ENCODE peak calls at places on chromosome 20, in six cellular contexts. H is choroid plexus epithelial cell; Y is H1; F is HTR-8/SVneo; D is HT1080; G is activated CD4-positive, alpha-beta T cell treated with anti-CD3 and anti-CD28 coated beads for 48 hours. P is an unnamed sample.
A peak's percentile ranks its signal among the peaks of the same experiment; 100 is the strongest.

GRCh38 chr20:51365670-51366069 is 176.8 kb downstream of the NFATC2 start:
- DNase-seq in H (peak; percentile 71), Y (no peak), F (peak; percentile 77), D (peak; percentile 84), G (no peak), P (peak; percentile 81)

GRCh38 chr20:44069203-44069931 is 117.6 kb downstream of the JPH2 start:
- DNase-seq in H (no peak), Y (peak; percentile 22), F (no peak), D (no peak), G (peak; percentile 62), P (no peak)

GRCh38 chr20:51529758-51530157 is 12.8 kb downstream of the NFATC2 start:
- DNase-seq in H (peak; percentile 13), Y (no peak), F (no peak), D (no peak), G (peak; percentile 90), P (no peak)

GRCh38 chr20:38007526-38007925 is 25.7 kb downstream of the TTI1 start:
- DNase-seq in H (no peak), Y (no peak), F (no peak), D (no peak), G (no peak), P (no peak)

GRCh38 chr20:56522311-56522710 is 2.2 kb upstream of the FAM209A start:
- DNase-seq in H (no peak), Y (no peak), F (no peak), D (no peak), G (no peak), P (no peak)

GRCh38 chr20:16538779-16539178 is 34.5 kb downstream of the KIF16B start:
- DNase-seq in H (no peak), Y (no peak), F (no peak), D (no peak), G (no peak), P (no peak)

GRCh38 chr20:53080969-53081871 is 109.1 kb downstream of the TSHZ2 start:
- DNase-seq in H (peak; percentile 30), Y (no peak), F (no peak), D (peak; percentile 53), G (peak; percentile 46), P (peak; percentile 44)

GRCh38 chr20:63225082-63225454 is 9.1 kb upstream of the YTHDF1 start:
- DNase-seq in H (no peak), Y (no peak), F (no peak), D (no peak), G (no peak), P (peak; percentile 8)

GRCh38 chr20:50376888-50377459 is 133.2 kb upstream of the PTPN1 start:
- DNase-seq in H (no peak), Y (no peak), F (peak; percentile 59), D (no peak), G (no peak), P (no peak)

GRCh38 chr20:58549231-58549630 is 34.0 kb upstream of the APCDD1L start:
- DNase-seq in H (no peak), Y (no peak), F (no peak), D (no peak), G (no peak), P (no peak)

GRCh38 chr20:38311100-38311499 is 7.1 kb downstream of the BPI start:
- DNase-seq in H (no peak), Y (no peak), F (no peak), D (no peak), G (no peak), P (no peak)

GRCh38 chr20:54642733-54643667 is 167.6 kb downstream of the DOK5 start:
- DNase-seq in H (no peak), Y (no peak), F (no peak), D (no peak), G (no peak), P (no peak)

GRCh38 chr20:14189794-14190402 is 147.5 kb downstream of the FLRT3 start:
- DNase-seq in H (peak; percentile 79), Y (no peak), F (no peak), D (peak; percentile 39), G (no peak), P (no peak)

GRCh38 chr20:23118144-23118543 is 32.0 kb upstream of the CD93 start:
- DNase-seq in H (no peak), Y (no peak), F (no peak), D (no peak), G (no peak), P (no peak)

GRCh38 chr20:53718142-53718481 is 124.5 kb upstream of the ZNF217 start:
- DNase-seq in H (no peak), Y (no peak), F (no peak), D (no peak), G (no peak), P (no peak)

GRCh38 chr20:5691918-5692618 is 58.1 kb upstream of the SHLD1 start:
- DNase-seq in H (no peak), Y (no peak), F (no peak), D (no peak), G (no peak), P (no peak)

GRCh38 chr20:39524371-39524911 is 562.3 kb downstream of the DHX35 start:
- DNase-seq in H (peak; percentile 13), Y (no peak), F (no peak), D (peak; percentile 38), G (no peak), P (no peak)

GRCh38 chr20:54526801-54527200 is 51.4 kb downstream of the DOK5 start:
- DNase-seq in H (no peak), Y (no peak), F (no peak), D (no peak), G (no peak), P (no peak)

GRCh38 chr20:47670913-47671312 is 114.4 kb downstream of the SULF2 start:
- DNase-seq in H (no peak), Y (no peak), F (no peak), D (no peak), G (no peak), P (no peak)

GRCh38 chr20:50561379-50562078 is 51.3 kb downstream of the PTPN1 start:
- DNase-seq in H (peak; percentile 96), Y (no peak), F (peak; percentile 99), D (peak; percentile 94), G (peak; percentile 79), P (peak; percentile 96)

P was measured in RCC 7860.